ENCODE peak calls at places on chromosomes 1 and 21, in ten cellular contexts. G is ovary, Z is fibroblast of lung, E is heart left ventricle, V is K562, U is transverse colon, W is cardiac muscle cell, D is tibial artery, K is mesenchymal stem cell, T is OCI-LY7. H is an unnamed sample. For H3K4me1, the result is how much of the 10 kb centered on the place peaks cover.

GRCh38 chr1:147611587-147611986 is 58.7 kb downstream of the ACP6 start:
- DNase-seq in Z (no peak), W (no peak), T (no peak), G (no peak), E (no peak), V (no peak), D (no peak), U (no peak), K (no peak), H (no peak)

GRCh38 chr1:85559890-85560289 is 20.7 kb upstream of the CCN1 start:
- DNase-seq in U (no peak), K (no peak), W (no peak), V (no peak), E (no peak), Z (no peak), D (no peak), T (no peak), G (no peak), H (no peak)

GRCh38 chr1:43616383-43616782 is 33.6 kb upstream of the KDM4A start:
- DNase-seq in E (no peak), V (no peak), U (no peak), G (no peak), T (no peak), D (no peak), W (no peak), K (no peak), Z (no peak), H (no peak)

GRCh38 chr1:109598655-109599054 is 20.8 kb downstream of the GNAT2 start:
- DNase-seq in K (no peak), U (no peak), E (no peak), D (no peak), Z (no peak), W (peak), T (no peak), G (no peak), V (peak), H (peak)

GRCh38 chr1:170219163-170219562 is 73.4 kb downstream of the NTMT2 start:
- DNase-seq in W (no peak), U (no peak), V (no peak), Z (no peak), T (no peak), G (no peak), E (no peak), K (no peak), D (no peak), H (no peak)

GRCh38 chr1:180631197-180631765 is 541 bp upstream of the XPR1 start:
- DNase-seq in E (no peak), T (peak), Z (no peak), U (no peak), K (no peak), W (no peak), V (no peak), D (no peak), G (no peak), H (no peak)

GRCh38 chr1:22801753-22802152 is 91.1 kb downstream of the EPHB2 start:
- DNase-seq in K (no peak), Z (no peak), V (no peak), T (no peak), E (no peak), G (no peak), U (no peak), W (peak), D (no peak), H (no peak)

GRCh38 chr1:33312413-33312749 is 8.5 kb downstream of the A3GALT2 start:
- DNase-seq in W (no peak), T (no peak), E (peak), U (no peak), K (no peak), V (no peak), D (no peak), Z (no peak), G (peak), H (no peak)

GRCh38 chr1:234631721-234632125 is 21.7 kb upstream of the IRF2BP2 start:
- DNase-seq in T (no peak), Z (peak), D (no peak), E (no peak), K (peak), V (no peak), W (no peak), U (no peak), G (no peak), H (no peak)

GRCh38 chr1:185567006-185567405 is 167.2 kb upstream of the HMCN1 start:
- DNase-seq in V (no peak), T (no peak), W (no peak), G (no peak), D (no peak), E (no peak), K (peak), U (no peak), Z (no peak), H (peak)

DNA sequence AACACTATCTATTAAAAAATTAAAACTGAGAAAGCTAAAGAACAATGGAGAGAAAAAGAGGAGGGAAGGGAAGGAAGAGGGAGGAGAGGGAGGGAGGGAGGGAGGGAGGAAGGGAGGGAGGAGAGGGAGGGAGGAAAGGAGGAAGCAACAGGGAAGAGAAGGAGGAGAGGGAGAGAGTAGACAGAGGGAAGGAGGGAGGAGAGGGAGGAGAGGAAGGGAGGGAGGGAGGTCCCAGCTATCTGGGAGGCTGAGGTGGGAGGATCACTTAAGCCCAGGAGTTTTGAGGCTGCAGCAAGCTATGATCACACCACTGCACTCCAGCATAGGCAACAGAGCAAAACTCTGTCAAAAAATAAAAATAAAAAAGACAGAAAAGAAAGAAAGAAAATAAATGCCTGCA is 16.5 kb downstream of the ZBTB17 start:
- DNase-seq in G (no peak), D (no peak), T (no peak), Z (no peak), V (no peak), U (no peak), W (no peak), K (no peak), E (no peak), H (no peak)
- H3K4me1 ChIP-seq in G (under half), D (under half), T (under half), Z (under half), V (under half), U (under half), W (under half), K (under half), E (under half), H (under half)

DNA sequence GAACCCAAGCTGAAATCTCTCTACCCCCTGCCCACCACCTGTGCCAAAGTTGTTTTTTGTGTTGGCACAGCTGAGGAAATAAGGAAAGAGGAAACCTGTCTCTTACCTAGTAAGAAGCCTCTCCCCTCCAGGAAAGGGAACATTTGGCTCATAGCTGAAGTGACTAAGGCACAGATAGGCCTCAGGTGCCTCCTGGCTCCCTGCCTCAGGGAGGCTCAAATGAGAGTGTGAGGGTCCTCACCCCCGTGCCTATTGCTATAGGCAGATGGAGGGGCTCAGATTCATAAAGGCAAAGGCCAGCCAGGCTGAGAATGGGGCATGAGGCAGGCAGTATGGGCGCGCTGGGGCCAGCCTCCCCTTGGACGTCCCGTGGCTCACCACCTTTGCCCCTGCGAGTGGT is 7.4 kb downstream of the SLC30A2 start:
- DNase-seq in E (no peak), Z (no peak), U (no peak), K (no peak), T (no peak), V (no peak), W (no peak), G (no peak), D (no peak), H (no peak)
- H3K4me1 ChIP-seq in E (under half), Z (under half), U (under half), K (under half), T (under half), V (under half), W (under half), G (under half), D (under half), H (under half)

GRCh38 chr1:21307663-21308062 is 17.4 kb upstream of the ECE1 start:
- DNase-seq in D (no peak), T (no peak), K (no peak), V (peak), E (no peak), W (no peak), Z (no peak), U (no peak), G (no peak), H (no peak)
- H3K4me1 ChIP-seq in D (half or more), T (under half), K (half or more), V (under half), E (under half), W (under half), Z (under half), U (under half), G (under half), H (half or more)

GRCh38 chr21:33984021-33984481 is 68.4 kb upstream of the ATP5PO start:
- DNase-seq in K (no peak), G (no peak), D (no peak), W (no peak), T (no peak), U (no peak), Z (no peak), V (no peak), E (no peak), H (no peak)
- H3K4me1 ChIP-seq in K (under half), G (under half), D (under half), W (under half), T (under half), U (under half), Z (under half), V (under half), E (under half), H (under half)

GRCh38 chr1:67114162-67114561 is 20.6 kb downstream of the C1orf141 start:
- DNase-seq in W (no peak), D (no peak), Z (no peak), G (no peak), T (no peak), U (no peak), E (no peak), V (no peak), K (no peak), H (no peak)
- H3K4me1 ChIP-seq in W (under half), D (under half), Z (under half), G (under half), T (half or more), U (under half), E (under half), V (under half), K (under half), H (under half)

GRCh38 chr1:54336121-54336520 is 70.1 kb downstream of the SSBP3 start:
- DNase-seq in T (no peak), V (no peak), D (no peak), G (no peak), W (no peak), E (no peak), U (no peak), Z (no peak), K (no peak), H (no peak)
- H3K4me1 ChIP-seq in T (under half), V (under half), D (half or more), G (half or more), W (under half), E (half or more), U (under half), Z (under half), K (under half), H (half or more)